ENCODE peak calls at places on chromosomes 7 and 10, in nine cellular contexts. P, A, W, C, D, N, O, U and H are unnamed samples.

GRCh38 chr7:3518546-3518945 is 217.5 kb downstream of the SDK1 start:
- DNase-seq in P (peak), A (no peak), W (no peak), C (no peak), D (no peak), N (no peak), O (no peak), U (no peak), H (no peak)

GRCh38 chr7:27300401-27300800 is 57.8 kb downstream of the EVX1 start:
- DNase-seq in P (peak), A (no peak), W (no peak), C (no peak), D (peak), N (no peak), O (no peak), U (no peak), H (no peak)

GRCh38 chr7:51045319-51046102 is 262.8 kb upstream of the GRB10 start:
- DNase-seq in P (peak), A (no peak), W (peak), C (no peak), D (peak), N (no peak), O (no peak), U (no peak), H (peak)

GRCh38 chr7:105304040-105304895 is 84.5 kb downstream of the SRPK2 start:
- DNase-seq in P (peak), A (no peak), W (peak), C (no peak), D (peak), N (no peak), O (peak), U (no peak), H (no peak)

GRCh38 chr7:27252935-27253333 is 10.3 kb downstream of the EVX1 start:
- DNase-seq in P (no peak), A (no peak), W (no peak), C (no peak), D (no peak), N (no peak), O (no peak), U (no peak), H (no peak)

GRCh38 chr10:4127518-4128315 is 342.7 kb upstream of the KLF6 start:
- DNase-seq in P (no peak), A (no peak), W (peak), C (no peak), D (no peak), N (no peak), O (no peak), U (no peak), H (peak)

GRCh38 chr10:110008518-110009339 is 945 bp downstream of the ADD3 start:
- DNase-seq in P (peak), A (no peak), W (peak), C (peak), D (peak), N (no peak), O (no peak), U (peak), H (peak)

GRCh38 chr10:125777806-125778205 is 2.2 kb upstream of the MMP21 start:
- DNase-seq in P (no peak), A (no peak), W (no peak), C (no peak), D (no peak), N (no peak), O (no peak), U (no peak), H (no peak)

GRCh38 chr10:70619271-70620019 is 16.9 kb upstream of the PRF1 start:
- DNase-seq in P (peak), A (no peak), W (no peak), C (no peak), D (peak), N (peak), O (no peak), U (no peak), H (peak)

GRCh38 chr10:103676851-103677417 is 178.4 kb downstream of the SH3PXD2A start:
- DNase-seq in P (no peak), A (no peak), W (no peak), C (no peak), D (peak), N (no peak), O (peak), U (no peak), H (no peak)

GRCh38 chr7:44291066-44291732 is 34.2 kb downstream of the CAMK2B start:
- DNase-seq in P (peak), A (no peak), W (peak), C (no peak), D (peak), N (no peak), O (no peak), U (no peak), H (no peak)

GRCh38 chr10:130928306-130928705 is 383.2 kb downstream of the TCERG1L start:
- DNase-seq in P (no peak), A (no peak), W (no peak), C (peak), D (no peak), N (no peak), O (no peak), U (no peak), H (no peak)

GRCh38 chr10:124996854-124997215 is 54.9 kb downstream of the ZRANB1 start:
- DNase-seq in P (no peak), A (no peak), W (no peak), C (no peak), D (no peak), N (no peak), O (no peak), U (no peak), H (no peak)

GRCh38 chr10:10589540-10589939 is 428.1 kb upstream of the CELF2 start:
- DNase-seq in P (peak), A (no peak), W (peak), C (no peak), D (peak), N (no peak), O (peak), U (no peak), H (no peak)

GRCh38 chr10:113524539-113525490 is 28.0 kb upstream of the HABP2 start:
- DNase-seq in P (peak), A (no peak), W (no peak), C (no peak), D (peak), N (no peak), O (no peak), U (no peak), H (peak)

GRCh38 chr10:124238367-124238766 is 145.0 kb upstream of the CHST15 start:
- DNase-seq in P (no peak), A (no peak), W (no peak), C (no peak), D (no peak), N (no peak), O (no peak), U (no peak), H (no peak)

GRCh38 chr10:127928021-127928806 is 21.3 kb downstream of the PTPRE start:
- DNase-seq in P (peak), A (no peak), W (no peak), C (no peak), D (no peak), N (no peak), O (no peak), U (no peak), H (peak)

GRCh38 chr10:71747039-71747807 is 26.1 kb downstream of the VSIR start:
- DNase-seq in P (no peak), A (no peak), W (no peak), C (no peak), D (no peak), N (no peak), O (no peak), U (no peak), H (no peak)

GRCh38 chr7:50262916-50263690 is 41.4 kb upstream of the IKZF1 start:
- DNase-seq in P (no peak), A (no peak), W (no peak), C (no peak), D (no peak), N (no peak), O (no peak), U (no peak), H (peak)

GRCh38 chr10:7541137-7542087 is 125.4 kb downstream of the ITIH5 start:
- DNase-seq in P (peak), A (no peak), W (no peak), C (peak), D (peak), N (no peak), O (no peak), U (no peak), H (no peak)

GRCh38 chr7:50142421-50143113 is 49.5 kb upstream of the ZPBP start:
- DNase-seq in P (peak), A (no peak), W (peak), C (no peak), D (peak), N (peak), O (no peak), U (peak), H (peak)